ENCODE peak calls at places on chromosomes 7 and 10, in six cellular contexts. One of them, this sample, is unnamed.

GRCh38 chr10:47323636-47324299 is 1.5 kb downstream of the GDF2 start:
- DNase-seq in GM20000: no peak
- DNase-seq in uterus: no peak
- DNase-seq in breast epithelium: no peak
- DNase-seq in IMR-90: no peak
- DNase-seq in H1: no peak
- DNase-seq in this sample: no peak

GRCh38 chr7:2059964-2060700 is 172.6 kb downstream of the MAD1L1 start:
- DNase-seq in GM20000: no peak
- DNase-seq in uterus: no peak
- DNase-seq in breast epithelium: no peak
- DNase-seq in IMR-90: no peak
- DNase-seq in H1: no peak
- DNase-seq in this sample: no peak

GRCh38 chr10:114479307-114479706 is 75.0 kb upstream of the AFAP1L2 start:
- DNase-seq in GM20000: no peak
- DNase-seq in uterus: peak; percentile 40
- DNase-seq in breast epithelium: no peak
- DNase-seq in IMR-90: no peak
- DNase-seq in H1: no peak
- DNase-seq in this sample: no peak

GRCh38 chr10:132521041-132521465 is 16.5 kb upstream of the INPP5A start:
- DNase-seq in GM20000: no peak
- DNase-seq in uterus: peak; percentile 45
- DNase-seq in breast epithelium: peak; percentile 43
- DNase-seq in IMR-90: no peak
- DNase-seq in H1: no peak
- DNase-seq in this sample: no peak

GRCh38 chr7:81833401-81833800 is 63.6 kb upstream of the HGF start:
- DNase-seq in GM20000: no peak
- DNase-seq in uterus: no peak
- DNase-seq in breast epithelium: no peak
- DNase-seq in IMR-90: peak; percentile 18
- DNase-seq in H1: no peak
- DNase-seq in this sample: no peak

GRCh38 chr7:128075536-128076095 is 44.4 kb upstream of the LRRC4 start:
- DNase-seq in GM20000: no peak
- DNase-seq in uterus: no peak
- DNase-seq in breast epithelium: no peak
- DNase-seq in IMR-90: no peak
- DNase-seq in H1: no peak
- DNase-seq in this sample: no peak

GRCh38 chr7:90736968-90737939 is 141.1 kb downstream of the CDK14 start:
- DNase-seq in GM20000: peak; percentile 57
- DNase-seq in uterus: no peak
- DNase-seq in breast epithelium: no peak
- DNase-seq in IMR-90: no peak
- DNase-seq in H1: no peak
- DNase-seq in this sample: no peak

GRCh38 chr7:36115448-36116321 is 37.4 kb upstream of the EEPD1 start:
- DNase-seq in GM20000: peak; percentile 74
- DNase-seq in uterus: peak; percentile 77
- DNase-seq in breast epithelium: no peak
- DNase-seq in IMR-90: peak; percentile 97
- DNase-seq in H1: no peak
- DNase-seq in this sample: no peak

GRCh38 chr7:23378996-23379395 is 79.9 kb downstream of the MALSU1 start:
- DNase-seq in GM20000: no peak
- DNase-seq in uterus: no peak
- DNase-seq in breast epithelium: no peak
- DNase-seq in IMR-90: no peak
- DNase-seq in H1: no peak
- DNase-seq in this sample: no peak

GRCh38 chr7:41886257-41886905 is 183.5 kb upstream of the INHBA start:
- DNase-seq in GM20000: no peak
- DNase-seq in uterus: peak; percentile 73
- DNase-seq in breast epithelium: no peak
- DNase-seq in IMR-90: peak; percentile 95
- DNase-seq in H1: no peak
- DNase-seq in this sample: no peak

GRCh38 chr10:63738410-63738809 is 217.2 kb downstream of the REEP3 start:
- DNase-seq in GM20000: no peak
- DNase-seq in uterus: no peak
- DNase-seq in breast epithelium: no peak
- DNase-seq in IMR-90: peak; percentile 59
- DNase-seq in H1: no peak
- DNase-seq in this sample: no peak

GRCh38 chr7:1569016-1569415 is 816 bp downstream of the PSMG3 start:
- DNase-seq in GM20000: no peak
- DNase-seq in uterus: no peak
- DNase-seq in breast epithelium: no peak
- DNase-seq in IMR-90: peak; percentile 41
- DNase-seq in H1: no peak
- DNase-seq in this sample: no peak

GRCh38 chr7:96747413-96747940 is 37.8 kb upstream of the SEM1 start:
- DNase-seq in GM20000: no peak
- DNase-seq in uterus: no peak
- DNase-seq in breast epithelium: no peak
- DNase-seq in IMR-90: no peak
- DNase-seq in H1: no peak
- DNase-seq in this sample: no peak

GRCh38 chr10:22609719-22610118 is 104.7 kb downstream of the PIP4K2A start:
- DNase-seq in GM20000: no peak
- DNase-seq in uterus: no peak
- DNase-seq in breast epithelium: no peak
- DNase-seq in IMR-90: no peak
- DNase-seq in H1: no peak
- DNase-seq in this sample: no peak

GRCh38 chr7:34445653-34446052 is 212.4 kb upstream of the NPSR1 start:
- DNase-seq in GM20000: no peak
- DNase-seq in uterus: no peak
- DNase-seq in breast epithelium: no peak
- DNase-seq in IMR-90: no peak
- DNase-seq in H1: no peak
- DNase-seq in this sample: no peak

GRCh38 chr10:102152545-102152890 is 329 bp downstream of the NOLC1 start:
- DNase-seq in GM20000: no peak
- DNase-seq in uterus: no peak
- DNase-seq in breast epithelium: no peak
- DNase-seq in IMR-90: peak; percentile 14
- DNase-seq in H1: no peak
- DNase-seq in this sample: no peak

GRCh38 chr7:36291387-36292316 is 98.0 kb upstream of the ANLN start:
- DNase-seq in GM20000: peak; percentile 79
- DNase-seq in uterus: peak; percentile 85
- DNase-seq in breast epithelium: peak; percentile 78
- DNase-seq in IMR-90: peak; percentile 83
- DNase-seq in H1: no peak
- DNase-seq in this sample: peak; percentile 58

GRCh38 chr7:127387974-127388373 is 4.5 kb downstream of the ZNF800 start:
- DNase-seq in GM20000: no peak
- DNase-seq in uterus: no peak
- DNase-seq in breast epithelium: no peak
- DNase-seq in IMR-90: no peak
- DNase-seq in H1: no peak
- DNase-seq in this sample: no peak

GRCh38 chr7:69749358-69749757 is 151.1 kb downstream of the AUTS2 start:
- DNase-seq in GM20000: no peak
- DNase-seq in uterus: no peak
- DNase-seq in breast epithelium: no peak
- DNase-seq in IMR-90: no peak
- DNase-seq in H1: no peak
- DNase-seq in this sample: no peak

GRCh38 chr10:3426190-3426845 is 253.7 kb upstream of the PITRM1 start:
- DNase-seq in GM20000: no peak
- DNase-seq in uterus: no peak
- DNase-seq in breast epithelium: no peak
- DNase-seq in IMR-90: peak; percentile 82
- DNase-seq in H1: no peak
- DNase-seq in this sample: no peak

GRCh38 chr10:91043173-91043910 is 122.5 kb upstream of the ANKRD1 start:
- DNase-seq in GM20000: peak; percentile 12
- DNase-seq in uterus: no peak
- DNase-seq in breast epithelium: no peak
- DNase-seq in IMR-90: peak; percentile 16
- DNase-seq in H1: no peak
- DNase-seq in this sample: no peak
- TF ChIP-seq CTCF in GM20000: no peak
- TF ChIP-seq CTCF in uterus: no peak
- TF ChIP-seq CTCF in breast epithelium: no peak
- TF ChIP-seq CTCF in IMR-90: peak; percentile 48
- TF ChIP-seq CTCF in H1: no peak
- TF ChIP-seq CTCF in this sample: peak; percentile 13

GRCh38 chr7:6111041-6111440 is 79.9 kb downstream of the ANKRD61 start:
- DNase-seq in GM20000: no peak
- DNase-seq in uterus: no peak
- DNase-seq in breast epithelium: no peak
- DNase-seq in IMR-90: no peak
- DNase-seq in H1: no peak
- DNase-seq in this sample: no peak

GRCh38 chr7:6107924-6108323 is 76.7 kb downstream of the ANKRD61 start:
- DNase-seq in GM20000: no peak
- DNase-seq in uterus: no peak
- DNase-seq in breast epithelium: no peak
- DNase-seq in IMR-90: no peak
- DNase-seq in H1: no peak
- DNase-seq in this sample: no peak

GRCh38 chr7:6106140-6106904 is 75.1 kb downstream of the ANKRD61 start:
- DNase-seq in GM20000: no peak
- DNase-seq in uterus: no peak
- DNase-seq in breast epithelium: no peak
- DNase-seq in IMR-90: peak; percentile 38
- DNase-seq in H1: no peak
- DNase-seq in this sample: no peak
- TF ChIP-seq CTCF in GM20000: no peak
- TF ChIP-seq CTCF in uterus: no peak
- TF ChIP-seq CTCF in breast epithelium: no peak
- TF ChIP-seq CTCF in IMR-90: peak; percentile 29
- TF ChIP-seq CTCF in H1: no peak
- TF ChIP-seq CTCF in this sample: peak; percentile 27

DNA sequence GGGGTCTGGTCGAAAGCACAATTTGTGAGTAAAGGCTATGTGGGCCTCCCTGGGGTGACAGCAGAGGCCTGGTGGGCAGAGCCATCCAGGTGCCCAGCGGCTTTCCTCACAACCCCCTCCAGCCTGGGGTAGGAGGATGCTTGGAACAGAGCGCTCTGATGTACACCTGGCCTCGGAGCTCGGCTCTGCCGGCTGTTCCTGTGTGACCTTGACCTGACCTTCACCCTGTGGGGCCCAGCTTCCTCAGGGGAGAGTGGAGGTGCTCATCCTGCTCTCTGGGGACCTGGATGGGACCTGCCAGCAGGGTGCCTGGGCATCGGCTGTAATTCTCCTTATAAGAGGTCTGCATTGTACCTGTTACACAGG is 28.9 kb downstream of the RET start:
- DNase-seq in GM20000: no peak
- DNase-seq in uterus: no peak
- DNase-seq in breast epithelium: no peak
- DNase-seq in IMR-90: no peak
- DNase-seq in H1: no peak
- DNase-seq in this sample: no peak
- TF ChIP-seq CTCF in GM20000: no peak
- TF ChIP-seq CTCF in uterus: no peak
- TF ChIP-seq CTCF in breast epithelium: no peak
- TF ChIP-seq CTCF in IMR-90: no peak
- TF ChIP-seq CTCF in H1: no peak
- TF ChIP-seq CTCF in this sample: no peak

DNA sequence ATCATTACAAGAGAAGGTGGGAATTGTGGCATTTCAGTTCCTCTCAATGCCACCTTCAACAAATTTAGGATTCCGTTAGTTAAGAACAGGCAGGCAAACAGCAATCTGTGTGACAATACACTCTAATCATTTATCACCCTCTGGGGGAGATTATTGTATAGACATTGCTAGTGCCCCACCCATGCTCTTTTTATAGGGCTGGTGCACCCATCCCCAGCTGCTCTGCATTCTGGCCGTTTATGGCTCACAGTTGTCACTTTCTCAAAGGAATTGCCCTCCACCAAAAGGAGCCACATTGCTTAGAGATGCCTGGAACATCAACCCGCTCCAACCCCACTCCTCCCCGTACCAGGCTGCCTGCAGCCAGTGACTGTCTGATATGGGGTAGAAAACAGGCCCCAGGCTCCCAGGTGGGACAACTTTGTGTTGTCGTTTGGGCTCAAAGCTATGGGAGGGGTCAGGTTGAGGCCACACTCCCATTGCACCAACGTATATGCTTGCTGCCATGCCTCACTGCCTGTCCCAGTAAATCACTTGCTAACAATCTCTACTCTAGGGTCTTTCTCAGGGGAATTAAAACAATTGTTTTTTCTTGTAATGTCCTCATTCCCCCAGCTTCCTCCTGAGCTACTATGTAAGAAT is 24.2 kb downstream of the ITGB8 start:
- DNase-seq in GM20000: no peak
- DNase-seq in uterus: no peak
- DNase-seq in breast epithelium: no peak
- DNase-seq in IMR-90: no peak
- DNase-seq in H1: no peak
- DNase-seq in this sample: no peak
- TF ChIP-seq CTCF in GM20000: no peak
- TF ChIP-seq CTCF in uterus: no peak
- TF ChIP-seq CTCF in breast epithelium: no peak
- TF ChIP-seq CTCF in IMR-90: no peak
- TF ChIP-seq CTCF in H1: no peak
- TF ChIP-seq CTCF in this sample: no peak

GRCh38 chr10:77975086-77975666 is 48.6 kb upstream of the DLG5 start:
- DNase-seq in GM20000: no peak
- DNase-seq in uterus: no peak
- DNase-seq in breast epithelium: no peak
- DNase-seq in IMR-90: no peak
- DNase-seq in H1: no peak
- DNase-seq in this sample: no peak

GRCh38 chr10:77972148-77972547 is 45.6 kb upstream of the DLG5 start:
- DNase-seq in GM20000: no peak
- DNase-seq in uterus: no peak
- DNase-seq in breast epithelium: no peak
- DNase-seq in IMR-90: no peak
- DNase-seq in H1: no peak
- DNase-seq in this sample: no peak

GRCh38 chr10:77974396-77975074 is 48.0 kb upstream of the DLG5 start:
- DNase-seq in GM20000: no peak
- DNase-seq in uterus: no peak
- DNase-seq in breast epithelium: no peak
- DNase-seq in IMR-90: peak; percentile 67
- DNase-seq in H1: peak; percentile 41
- DNase-seq in this sample: no peak

GRCh38 chr10:77971804-77972144 is 45.2 kb upstream of the DLG5 start:
- DNase-seq in GM20000: no peak
- DNase-seq in uterus: no peak
- DNase-seq in breast epithelium: no peak
- DNase-seq in IMR-90: no peak
- DNase-seq in H1: no peak
- DNase-seq in this sample: no peak

GRCh38 chr10:77973276-77973675 is 46.7 kb upstream of the DLG5 start:
- DNase-seq in GM20000: no peak
- DNase-seq in uterus: no peak
- DNase-seq in breast epithelium: no peak
- DNase-seq in IMR-90: no peak
- DNase-seq in H1: no peak
- DNase-seq in this sample: no peak
- TF ChIP-seq CTCF in GM20000: no peak
- TF ChIP-seq CTCF in uterus: no peak
- TF ChIP-seq CTCF in breast epithelium: no peak
- TF ChIP-seq CTCF in IMR-90: no peak
- TF ChIP-seq CTCF in H1: no peak
- TF ChIP-seq CTCF in this sample: no peak

This sample was measured in D721Med.